ENCODE peak calls at places on chromosomes 16 and 17, in ten cellular contexts. S, K, A, Q, Y, L, H, P, X and T are unnamed samples.

GRCh38 chr16:82845076-82845475 is 218.3 kb downstream of the CDH13 start:
- DNase-seq in S (no peak), K (no peak), A (no peak), Q (no peak), Y (no peak), L (no peak), H (no peak), P (no peak), X (no peak), T (no peak)

GRCh38 chr16:88941051-88941932 is 35.7 kb downstream of the CBFA2T3 start:
- DNase-seq in S (peak; percentile 52), K (no peak), A (no peak), Q (no peak), Y (no peak), L (no peak), H (peak; percentile 47), P (peak; percentile 44), X (peak; percentile 41), T (peak; percentile 88)

GRCh38 chr17:45388604-45389325 is 43.9 kb downstream of the ARHGAP27 start:
- DNase-seq in S (no peak), K (no peak), A (no peak), Q (peak; percentile 53), Y (no peak), L (no peak), H (no peak), P (no peak), X (no peak), T (no peak)

GRCh38 chr17:68567035-68567434 is 34.1 kb downstream of the FAM20A start:
- DNase-seq in S (no peak), K (no peak), A (no peak), Q (no peak), Y (no peak), L (no peak), H (no peak), P (no peak), X (no peak), T (no peak)

GRCh38 chr16:820730-821129 is 20.2 kb upstream of the GNG13 start:
- DNase-seq in S (no peak), K (no peak), A (no peak), Q (no peak), Y (no peak), L (no peak), H (no peak), P (no peak), X (no peak), T (no peak)

GRCh38 chr17:50123649-50124349 is 6.2 kb downstream of the SAMD14 start:
- DNase-seq in S (peak; percentile 61), K (no peak), A (no peak), Q (no peak), Y (no peak), L (no peak), H (no peak), P (peak; percentile 52), X (no peak), T (no peak)

GRCh38 chr17:57357392-57357784 is 101.1 kb downstream of the MSI2 start:
- DNase-seq in S (no peak), K (peak; percentile 86), A (no peak), Q (no peak), Y (no peak), L (no peak), H (peak; percentile 53), P (no peak), X (peak; percentile 91), T (no peak)

GRCh38 chr17:31692632-31693031 is 166.4 kb downstream of the COPRS start:
- DNase-seq in S (no peak), K (no peak), A (no peak), Q (no peak), Y (no peak), L (peak; percentile 29), H (no peak), P (no peak), X (no peak), T (no peak)

GRCh38 chr17:71883845-71884244 is 237.0 kb upstream of the SOX9 start:
- DNase-seq in S (no peak), K (no peak), A (no peak), Q (no peak), Y (no peak), L (no peak), H (no peak), P (no peak), X (no peak), T (no peak)

GRCh38 chr17:71878998-71879397 is 241.8 kb upstream of the SOX9 start:
- DNase-seq in S (no peak), K (no peak), A (no peak), Q (no peak), Y (no peak), L (no peak), H (no peak), P (no peak), X (no peak), T (no peak)

GRCh38 chr17:71885662-71886061 is 235.2 kb upstream of the SOX9 start:
- DNase-seq in S (no peak), K (no peak), A (no peak), Q (no peak), Y (no peak), L (no peak), H (no peak), P (no peak), X (no peak), T (no peak)

GRCh38 chr17:71878271-71878670 is 242.5 kb upstream of the SOX9 start:
- DNase-seq in S (no peak), K (no peak), A (no peak), Q (no peak), Y (no peak), L (no peak), H (no peak), P (no peak), X (no peak), T (no peak)

GRCh38 chr17:71883258-71883657 is 237.6 kb upstream of the SOX9 start:
- DNase-seq in S (no peak), K (no peak), A (no peak), Q (no peak), Y (no peak), L (no peak), H (no peak), P (no peak), X (no peak), T (no peak)
- TF ChIP-seq POLR2AphosphoS5 in S (no peak), K (no peak), A (no peak), Q (no peak), Y (no peak), L (no peak), H (no peak), P (no peak), X (no peak), T (no peak)

GRCh38 chr16:31301708-31302400 is 42.1 kb downstream of the ITGAM start:
- DNase-seq in S (no peak), K (peak; percentile 42), A (no peak), Q (no peak), Y (no peak), L (no peak), H (no peak), P (peak; percentile 23), X (no peak), T (no peak)
- TF ChIP-seq CTCF in S (no peak), K (no peak), A (no peak), Q (no peak), Y (no peak), L (no peak), H (no peak), P (no peak), X (no peak), T (no peak)

DNA sequence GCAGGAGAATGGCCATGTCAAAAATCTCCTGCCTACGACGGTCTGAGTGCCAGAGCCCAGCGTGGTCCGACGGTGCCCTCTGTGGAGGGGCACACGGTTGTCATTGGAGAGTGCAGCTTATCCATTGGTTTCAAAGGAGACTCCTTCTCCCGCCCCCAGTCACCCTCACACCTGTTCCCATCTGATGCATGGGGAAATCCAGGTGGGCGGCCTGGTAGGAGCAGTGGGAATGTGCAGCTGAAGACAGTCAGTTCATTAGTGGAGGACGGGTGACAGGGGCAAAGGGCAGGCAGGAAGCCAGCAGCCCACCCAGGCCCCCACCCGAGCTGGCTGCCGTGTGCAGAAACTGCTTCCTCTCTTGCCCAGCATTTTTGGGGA is 162.3 kb downstream of the IRF8 start:
- DNase-seq in S (no peak), K (no peak), A (no peak), Q (peak; percentile 65), Y (no peak), L (no peak), H (no peak), P (no peak), X (no peak), T (peak; percentile 45)
- TF ChIP-seq POLR2AphosphoS5 in S (no peak), K (no peak), A (no peak), Q (no peak), Y (no peak), L (no peak), H (no peak), P (no peak), X (no peak), T (no peak)

GRCh38 chr16:29816694-29817441 is 916 bp downstream of the PAGR1 start:
- DNase-seq in S (peak; percentile 63), K (peak; percentile 77), A (no peak), Q (peak; percentile 88), Y (no peak), L (peak; percentile 80), H (peak; percentile 73), P (peak; percentile 80), X (peak; percentile 65), T (peak; percentile 93)
- TF ChIP-seq CTCF in S (peak; percentile 26), K (no peak), A (peak; percentile 30), Q (no peak), Y (no peak), L (no peak), H (no peak), P (no peak), X (no peak), T (no peak)

GRCh38 chr17:66941773-66942452 is 22.6 kb upstream of the CACNG4 start:
- DNase-seq in S (no peak), K (no peak), A (no peak), Q (peak; percentile 57), Y (no peak), L (no peak), H (no peak), P (no peak), X (no peak), T (peak; percentile 49)
- TF ChIP-seq POLR2AphosphoS5 in S (no peak), K (no peak), A (no peak), Q (no peak), Y (no peak), L (no peak), H (no peak), P (no peak), X (no peak), T (no peak)

DNA sequence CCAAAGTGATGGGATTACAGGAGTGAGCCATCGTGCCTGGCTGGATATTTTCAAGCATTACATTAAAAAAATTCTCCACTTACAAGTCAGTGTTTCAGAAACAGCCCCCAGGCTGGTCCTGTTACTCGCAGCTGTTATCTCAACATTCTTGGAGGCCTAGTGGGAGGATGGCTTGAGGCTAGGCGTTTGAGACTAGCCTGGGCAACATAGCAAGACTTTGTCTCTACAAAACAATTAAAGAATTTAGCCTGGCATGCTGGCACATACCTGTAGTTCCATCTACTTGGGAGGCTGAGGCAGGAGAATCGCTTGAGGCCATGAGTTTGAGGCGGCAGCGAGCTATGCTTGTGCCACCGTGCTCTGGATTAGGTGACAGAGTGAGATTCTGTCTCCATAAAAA is 26.5 kb upstream of the SPNS3 start:
- DNase-seq in S (no peak), K (no peak), A (no peak), Q (no peak), Y (no peak), L (no peak), H (no peak), P (no peak), X (no peak), T (no peak)
- TF ChIP-seq CTCF in S (no peak), K (no peak), A (no peak), Q (no peak), Y (no peak), L (no peak), H (no peak), P (no peak), X (no peak), T (no peak)